ENCODE peak calls at places on chromosomes 12 and 14, in nine cellular contexts. R is HCT116; B is CD8-positive, alpha-beta T cell; D is AG04450; Z is HFF-Myc; G is PC-3; L is foreskin fibroblast; U is lower leg skin; W is RWPE2. O is an unnamed sample.

GRCh38 chr14:105914738-105915385 is 388.5 kb downstream of the TMEM121 start:
- DNase-seq in W (peak), U (no peak), B (no peak), R (no peak), L (no peak), G (no peak), D (no peak), Z (no peak), O (no peak)

GRCh38 chr12:68451261-68452091 is 119.3 kb upstream of the MDM1 start:
- DNase-seq in Z (no peak), B (peak), D (peak), L (peak), U (no peak), G (peak), W (no peak), R (no peak), O (no peak)

GRCh38 chr12:77855548-77855947 is 24.9 kb downstream of the NAV3 start:
- DNase-seq in W (no peak), U (no peak), B (no peak), Z (no peak), D (no peak), G (peak), R (no peak), L (peak), O (no peak)

GRCh38 chr12:121678721-121679300 is 9.4 kb upstream of the MORN3 start:
- DNase-seq in U (no peak), R (no peak), L (no peak), W (no peak), B (no peak), G (no peak), D (no peak), Z (no peak), O (no peak)

GRCh38 chr12:24864796-24865125 is 84.1 kb downstream of the BCAT1 start:
- DNase-seq in R (no peak), Z (no peak), W (no peak), U (no peak), G (no peak), D (no peak), L (peak), B (no peak), O (no peak)

GRCh38 chr14:44942436-44942835 is 19.3 kb downstream of the KLHL28 start:
- DNase-seq in G (no peak), Z (no peak), L (no peak), U (no peak), B (no peak), R (no peak), D (no peak), W (no peak), O (no peak)

GRCh38 chr14:75049731-75050201 is 1.5 kb downstream of the MLH3 start:
- DNase-seq in D (no peak), Z (no peak), G (no peak), R (no peak), W (no peak), L (peak), U (no peak), B (no peak), O (no peak)

GRCh38 chr12:31600252-31600651 is 9.3 kb upstream of the DENND5B start:
- DNase-seq in G (no peak), D (no peak), U (no peak), L (no peak), Z (no peak), R (no peak), B (no peak), W (no peak), O (no peak)

GRCh38 chr14:28294834-28295440 is 471.6 kb upstream of the FOXG1 start:
- DNase-seq in G (peak), R (no peak), B (no peak), L (peak), U (no peak), W (no peak), Z (no peak), D (no peak), O (no peak)

GRCh38 chr12:107368586-107368985 is 275.2 kb upstream of the CRY1 start:
- DNase-seq in D (no peak), L (no peak), W (no peak), Z (no peak), R (no peak), B (no peak), U (no peak), G (no peak), O (no peak)

GRCh38 chr14:50087350-50088116 is 28.8 kb downstream of the VCPKMT start:
- DNase-seq in G (no peak), W (no peak), U (no peak), L (no peak), R (no peak), Z (no peak), B (no peak), D (no peak), O (no peak)

GRCh38 chr12:112151766-112152541 is 26.6 kb downstream of the TRAFD1 start:
- DNase-seq in G (no peak), D (no peak), Z (no peak), L (no peak), R (no peak), U (peak), B (peak), W (no peak), O (no peak)

GRCh38 chr14:105192866-105193731 is 12.0 kb upstream of the NUDT14 start:
- DNase-seq in G (no peak), L (peak), U (no peak), W (no peak), R (no peak), D (no peak), Z (no peak), B (no peak), O (no peak)

GRCh38 chr12:77102691-77103090 is 37.3 kb upstream of the E2F7 start:
- DNase-seq in D (no peak), R (peak), B (no peak), G (peak), Z (no peak), W (no peak), U (no peak), L (peak), O (no peak)

GRCh38 chr14:52808101-52808500 is 16.7 kb upstream of the GNPNAT1 start:
- DNase-seq in D (no peak), R (no peak), L (no peak), B (no peak), Z (no peak), U (no peak), W (no peak), G (no peak), O (no peak)

GRCh38 chr14:95052016-95052585 is 105.2 kb downstream of the DICER1 start:
- DNase-seq in R (no peak), W (peak), Z (no peak), U (peak), L (no peak), B (peak), D (no peak), G (no peak), O (peak)

GRCh38 chr12:74747305-74747704 is 209.7 kb downstream of the ATXN7L3B start:
- DNase-seq in R (peak), G (peak), W (no peak), B (no peak), U (no peak), L (peak), Z (no peak), D (no peak), O (no peak)
- TF ChIP-seq CTCF in R (peak), G (peak), W (peak), B (no peak), U (no peak), L (no peak), Z (no peak), D (peak), O (no peak)

GRCh38 chr12:113826805-113827204 is 139.3 kb downstream of the RBM19 start:
- DNase-seq in U (no peak), R (no peak), W (no peak), L (no peak), D (no peak), B (no peak), G (no peak), Z (no peak), O (no peak)
- TF ChIP-seq CTCF in U (no peak), R (no peak), W (no peak), L (no peak), D (peak), B (no peak), G (peak), Z (no peak), O (no peak)

GRCh38 chr12:119177056-119177325 is 1.7 kb upstream of the HSPB8 start:
- DNase-seq in Z (no peak), L (no peak), D (no peak), U (no peak), G (no peak), B (no peak), R (no peak), W (no peak), O (no peak)
- TF ChIP-seq CTCF in Z (no peak), L (no peak), D (no peak), U (no peak), G (no peak), B (no peak), R (no peak), W (no peak), O (no peak)

GRCh38 chr12:62632521-62632920 is 165.9 kb downstream of the MON2 start:
- DNase-seq in Z (no peak), B (no peak), D (no peak), R (no peak), G (no peak), L (peak), W (no peak), U (peak), O (peak)

GRCh38 chr12:62635630-62636029 is 169.0 kb downstream of the MON2 start:
- DNase-seq in Z (no peak), D (no peak), W (no peak), U (no peak), L (no peak), R (no peak), G (no peak), B (no peak), O (no peak)

GRCh38 chr12:62629971-62630739 is 163.5 kb downstream of the MON2 start:
- DNase-seq in L (no peak), G (no peak), B (no peak), D (no peak), Z (no peak), W (no peak), U (no peak), R (no peak), O (no peak)

GRCh38 chr12:62629413-62629812 is 162.8 kb downstream of the MON2 start:
- DNase-seq in B (no peak), U (no peak), R (no peak), G (no peak), W (no peak), Z (no peak), D (no peak), L (no peak), O (no peak)

DNA sequence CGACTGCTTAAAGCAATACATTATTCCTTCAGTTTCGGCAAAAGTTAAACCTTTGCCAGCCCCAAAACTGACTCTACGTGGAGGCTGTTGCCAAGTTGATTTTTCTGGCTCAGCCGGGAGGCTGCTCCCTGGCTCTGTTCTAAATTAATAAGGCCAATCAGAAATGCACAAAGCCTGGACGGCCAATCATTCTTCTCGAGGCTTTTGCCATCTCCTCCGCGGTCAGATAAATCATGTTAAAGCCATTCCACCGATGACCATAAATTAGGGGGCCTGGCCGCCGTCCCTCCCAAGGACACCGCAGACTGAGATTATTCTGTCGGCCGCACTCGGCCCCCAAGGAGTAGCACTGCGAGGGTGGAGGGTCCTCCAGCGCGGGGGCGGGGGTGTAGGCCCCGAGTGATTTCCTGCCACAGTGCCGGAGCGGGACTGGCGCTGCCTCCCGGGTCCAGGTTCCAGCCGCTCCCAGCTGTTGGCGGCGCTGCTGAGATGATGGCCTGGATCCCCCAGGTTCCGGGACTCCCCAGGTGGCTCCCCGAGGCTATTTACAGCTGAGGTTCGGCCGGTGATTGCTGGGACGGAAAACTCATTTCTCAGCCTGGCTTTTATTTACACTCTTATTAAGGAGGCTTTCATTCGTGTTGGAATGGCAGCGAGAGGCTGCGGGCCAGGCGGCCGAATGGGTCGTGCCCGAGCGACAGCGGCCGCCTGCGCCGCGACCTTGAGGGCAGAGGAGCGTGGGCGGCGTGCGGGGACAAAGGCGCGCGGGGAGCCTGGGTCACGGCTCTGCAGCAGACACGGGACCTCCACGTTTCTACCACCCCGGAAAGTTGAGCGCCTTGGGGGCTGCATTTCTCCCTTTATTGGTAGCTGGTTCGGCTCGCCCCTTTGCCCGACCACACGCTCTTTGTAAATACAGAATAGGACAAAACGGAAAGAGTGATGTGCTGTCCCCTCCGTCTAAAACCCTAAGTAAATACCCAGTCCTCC is 165.2 kb downstream of the MON2 start:
- DNase-seq in Z (peak), W (no peak), L (peak), G (no peak), D (peak), B (no peak), U (peak), R (no peak), O (peak)
- TF ChIP-seq CTCF in Z (peak), W (peak), L (peak), G (no peak), D (peak), B (no peak), U (no peak), R (no peak), O (no peak)

GRCh38 chr12:98644433-98644711 is 216 bp downstream of the IKBIP start:
- DNase-seq in B (no peak), R (peak), W (peak), D (no peak), U (no peak), L (peak), G (no peak), Z (no peak), O (no peak)
- TF ChIP-seq CTCF in B (no peak), R (no peak), W (peak), D (no peak), U (no peak), L (no peak), G (peak), Z (no peak), O (no peak)

GRCh38 chr14:23631702-23632460 is 4.3 kb upstream of the DHRS2 start:
- DNase-seq in D (peak), U (peak), L (peak), Z (peak), R (peak), B (peak), W (no peak), G (peak), O (peak)
- TF ChIP-seq CTCF in D (peak), U (no peak), L (peak), Z (peak), R (peak), B (peak), W (peak), G (peak), O (peak)

GRCh38 chr14:56224691-56225681 is 106.8 kb downstream of the PELI2 start:
- DNase-seq in D (no peak), W (no peak), L (no peak), U (no peak), Z (no peak), G (no peak), B (no peak), R (no peak), O (no peak)

GRCh38 chr14:56221392-56222128 is 103.3 kb downstream of the PELI2 start:
- DNase-seq in B (no peak), Z (no peak), U (no peak), L (no peak), D (no peak), R (no peak), G (no peak), W (no peak), O (no peak)

GRCh38 chr14:56219666-56220413 is 101.6 kb downstream of the PELI2 start:
- DNase-seq in D (no peak), R (no peak), B (no peak), L (no peak), U (no peak), Z (no peak), W (no peak), G (no peak), O (no peak)

DNA sequence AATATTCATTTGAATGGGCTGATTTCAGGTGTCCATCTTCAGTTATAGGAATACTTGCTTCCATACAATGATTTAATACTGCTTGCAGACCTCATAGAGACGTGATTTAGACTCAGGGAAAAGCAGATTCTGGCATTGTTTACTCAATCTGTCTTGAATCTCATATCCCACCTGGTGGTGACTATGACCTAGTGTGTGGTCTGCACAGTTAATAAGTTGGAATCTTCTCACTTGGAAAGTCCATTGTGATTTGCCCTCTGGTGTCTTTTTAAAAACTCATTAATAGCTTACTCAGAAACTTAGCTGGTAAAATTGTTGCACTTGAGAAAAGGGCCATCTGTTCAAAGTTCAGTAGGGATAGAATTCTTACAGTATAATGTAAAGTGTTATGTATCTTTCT is 106.0 kb downstream of the PELI2 start:
- DNase-seq in W (no peak), U (no peak), B (no peak), L (no peak), Z (no peak), D (no peak), R (no peak), G (no peak), O (no peak)
- TF ChIP-seq CTCF in W (no peak), U (no peak), B (no peak), L (no peak), Z (no peak), D (no peak), R (no peak), G (no peak), O (no peak)

GRCh38 chr14:68525516-68525915 is 267.4 kb downstream of the ZFP36L1 start:
- DNase-seq in L (no peak), G (no peak), D (no peak), U (peak), Z (no peak), R (no peak), B (no peak), W (no peak), O (no peak)

GRCh38 chr14:68521952-68522509 is 270.8 kb downstream of the ZFP36L1 start:
- DNase-seq in W (no peak), U (peak), G (no peak), D (no peak), L (no peak), R (no peak), B (no peak), Z (no peak), O (no peak)

GRCh38 chr14:68523326-68523610 is 269.6 kb downstream of the ZFP36L1 start:
- DNase-seq in Z (no peak), W (no peak), R (no peak), L (no peak), B (no peak), D (no peak), G (no peak), U (peak), O (no peak)

GRCh38 chr14:68522510-68523325 is 270.1 kb downstream of the ZFP36L1 start:
- DNase-seq in W (no peak), R (no peak), B (no peak), Z (no peak), L (no peak), U (peak), D (no peak), G (no peak), O (no peak)

DNA sequence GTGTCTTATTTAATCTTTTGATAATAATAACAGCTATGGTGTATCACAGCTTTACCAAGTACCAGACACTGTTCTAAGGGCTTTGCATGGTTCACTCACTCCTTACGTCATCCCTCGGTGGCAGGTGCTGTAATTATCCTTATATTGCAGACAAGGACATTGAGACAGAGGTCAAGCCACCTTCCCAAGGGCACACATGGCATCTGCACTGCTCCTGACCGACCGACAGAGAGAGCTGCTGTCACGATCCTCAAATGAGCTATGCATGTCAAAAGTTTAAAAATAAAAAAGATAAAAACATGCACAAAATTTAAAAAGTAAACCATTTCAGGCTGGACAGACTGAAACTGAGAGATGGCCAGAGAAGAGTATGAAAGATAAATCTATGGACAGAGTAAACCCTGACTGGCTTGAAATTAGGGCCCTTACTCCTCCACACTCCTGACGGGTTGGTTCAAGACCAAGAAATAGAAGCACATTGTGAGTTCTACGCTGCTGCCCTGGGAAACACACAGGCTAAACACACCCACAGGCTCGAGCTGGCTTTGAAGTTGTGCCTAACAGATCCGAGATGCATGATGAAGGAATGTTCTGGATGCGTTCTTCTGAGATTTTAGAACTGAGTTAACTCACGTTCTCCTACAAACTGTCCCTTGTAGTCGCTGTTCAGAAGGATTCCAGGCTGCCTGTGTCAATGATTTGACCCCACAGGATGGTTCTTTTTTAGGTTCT is 268.7 kb downstream of the ZFP36L1 start:
- DNase-seq in G (no peak), B (no peak), U (peak), D (no peak), R (no peak), Z (no peak), L (peak), W (no peak), O (no peak)
- TF ChIP-seq CTCF in G (no peak), B (no peak), U (no peak), D (no peak), R (no peak), Z (no peak), L (peak), W (no peak), O (no peak)

GRCh38 chr12:1533205-1533601 is 61.2 kb downstream of the FBXL14 start:
- DNase-seq in R (no peak), L (peak), W (peak), Z (no peak), D (no peak), B (peak), U (peak), G (no peak), O (no peak)
- TF ChIP-seq CTCF in R (no peak), L (peak), W (no peak), Z (no peak), D (no peak), B (no peak), U (no peak), G (no peak), O (no peak)